ENCODE peak calls at places on chromosomes 6 and 20, in ten cellular contexts. T, L, O, K, D, J, Y, F, C and W are unnamed samples.

GRCh38 chr6:161210857-161211256 is 63.0 kb downstream of the AGPAT4 start:
- DNase-seq in F (no peak), D (no peak), J (no peak), T (no peak), O (no peak), L (no peak), K (no peak), Y (no peak), C (no peak), W (no peak)

GRCh38 chr6:8194499-8194898 is 92.2 kb upstream of the EEF1E1 start:
- DNase-seq in F (no peak), O (no peak), J (no peak), T (peak), Y (no peak), D (no peak), L (no peak), C (no peak), K (no peak), W (peak)

GRCh38 chr6:30557683-30557981 is 537 bp downstream of the PRR3 start:
- DNase-seq in F (no peak), J (no peak), T (no peak), L (no peak), C (no peak), D (peak), K (no peak), Y (no peak), O (no peak), W (no peak)

GRCh38 chr6:139903411-139904157 is 529.1 kb upstream of the CITED2 start:
- DNase-seq in Y (peak), C (no peak), T (no peak), L (no peak), F (no peak), J (no peak), D (no peak), O (no peak), K (no peak), W (no peak)

GRCh38 chr6:28633445-28634215 is 107.9 kb downstream of the GPX5 start:
- DNase-seq in T (no peak), F (no peak), D (no peak), O (no peak), L (no peak), K (no peak), Y (peak), J (no peak), C (peak), W (no peak)

GRCh38 chr6:41733707-41734665 is 1.4 kb downstream of the TFEB start:
- DNase-seq in J (peak), T (peak), O (peak), K (peak), C (peak), D (peak), Y (peak), F (peak), L (peak), W (peak)

GRCh38 chr20:52313335-52313963 is 121.9 kb upstream of the ZFP64 start:
- DNase-seq in Y (peak), T (peak), F (peak), O (peak), L (no peak), K (no peak), C (peak), D (no peak), J (peak), W (peak)

GRCh38 chr20:50385733-50386640 is 124.2 kb upstream of the PTPN1 start:
- DNase-seq in F (no peak), T (no peak), D (no peak), O (no peak), K (peak), L (peak), C (no peak), Y (no peak), J (no peak), W (no peak)

GRCh38 chr6:75794351-75794846 is 45.4 kb downstream of the MYO6 start:
- DNase-seq in F (no peak), K (no peak), C (no peak), O (no peak), L (no peak), T (no peak), J (no peak), Y (peak), D (no peak), W (no peak)

GRCh38 chr6:170265655-170266054 is 25.2 kb downstream of the DLL1 start:
- DNase-seq in O (peak), D (no peak), Y (peak), C (no peak), J (no peak), K (no peak), F (no peak), L (peak), T (no peak), W (no peak)

GRCh38 chr6:120405947-120406346 is 928.3 kb downstream of the TBC1D32 start:
- DNase-seq in Y (no peak), T (no peak), K (no peak), C (peak), O (no peak), L (no peak), F (no peak), D (no peak), J (no peak), W (no peak)

GRCh38 chr6:1526689-1527088 is 83.0 kb upstream of the FOXC1 start:
- DNase-seq in K (no peak), F (no peak), O (no peak), T (no peak), D (no peak), J (no peak), Y (peak), L (no peak), C (no peak), W (no peak)

GRCh38 chr6:73579851-73580246 is 59.0 kb upstream of the EEF1A1 start:
- DNase-seq in T (peak), F (no peak), K (no peak), O (no peak), C (peak), D (no peak), L (no peak), J (peak), Y (peak), W (peak)

GRCh38 chr20:60271597-60271996 is 313.4 kb downstream of the CDH26 start:
- DNase-seq in F (no peak), C (peak), D (no peak), T (peak), J (no peak), K (no peak), Y (peak), O (no peak), L (no peak), W (no peak)

GRCh38 chr20:54132612-54133433 is 41.0 kb downstream of the CYP24A1 start:
- DNase-seq in J (peak), O (no peak), L (no peak), C (no peak), Y (no peak), K (no peak), D (no peak), T (peak), F (no peak), W (peak)